ENCODE peak calls at places on chromosomes 13 and 19, in nine cellular contexts. One of them, this sample, is unnamed.

GRCh38 chr19:12884926-12885748 is 1.9 kb downstream of the KLF1 start:
- DNase-seq in WTC11: peak; percentile 99
- DNase-seq in breast epithelium: peak; percentile 87
- DNase-seq in A549: peak; percentile 54
- DNase-seq in AG04450: no peak
- DNase-seq in BJ: no peak
- DNase-seq in Peyer's patch: peak; percentile 89
- DNase-seq in fibroblast of mammary gland: peak; percentile 46
- DNase-seq in NB4: peak; percentile 82
- DNase-seq in this sample: peak; percentile 80

GRCh38 chr19:54418930-54419800 is 3.9 kb downstream of the TTYH1 start:
- DNase-seq in Peyer's patch: no peak
- DNase-seq in fibroblast of mammary gland: no peak
- DNase-seq in WTC11: no peak
- DNase-seq in A549: no peak
- DNase-seq in NB4: no peak
- DNase-seq in breast epithelium: no peak
- DNase-seq in AG04450: no peak
- DNase-seq in BJ: no peak
- DNase-seq in this sample: no peak

GRCh38 chr13:83940742-83941141 is 58.5 kb upstream of the SLITRK1 start:
- DNase-seq in WTC11: no peak
- DNase-seq in AG04450: no peak
- DNase-seq in BJ: no peak
- DNase-seq in fibroblast of mammary gland: peak; percentile 57
- DNase-seq in breast epithelium: no peak
- DNase-seq in A549: no peak
- DNase-seq in NB4: no peak
- DNase-seq in Peyer's patch: no peak
- DNase-seq in this sample: no peak

GRCh38 chr13:20191902-20192469 is 752 bp downstream of the GJB2 start:
- DNase-seq in WTC11: peak; percentile 53
- DNase-seq in A549: no peak
- DNase-seq in NB4: peak; percentile 54
- DNase-seq in AG04450: no peak
- DNase-seq in fibroblast of mammary gland: peak; percentile 32
- DNase-seq in breast epithelium: no peak
- DNase-seq in BJ: no peak
- DNase-seq in Peyer's patch: no peak
- DNase-seq in this sample: peak; percentile 39

GRCh38 chr19:12840091-12841079 is 2.1 kb downstream of the MAST1 start:
- DNase-seq in fibroblast of mammary gland: peak; percentile 74
- DNase-seq in BJ: peak; percentile 25
- DNase-seq in NB4: peak; percentile 49
- DNase-seq in WTC11: peak; percentile 100
- DNase-seq in breast epithelium: no peak
- DNase-seq in AG04450: no peak
- DNase-seq in Peyer's patch: no peak
- DNase-seq in A549: no peak
- DNase-seq in this sample: peak; percentile 69

GRCh38 chr13:26494591-26494990 is 62.9 kb upstream of the WASF3 start:
- DNase-seq in NB4: no peak
- DNase-seq in AG04450: no peak
- DNase-seq in BJ: no peak
- DNase-seq in breast epithelium: no peak
- DNase-seq in fibroblast of mammary gland: no peak
- DNase-seq in A549: no peak
- DNase-seq in WTC11: no peak
- DNase-seq in Peyer's patch: no peak
- DNase-seq in this sample: no peak

GRCh38 chr19:18009412-18010066 is 1.6 kb downstream of the ARRDC2 start:
- DNase-seq in A549: no peak
- DNase-seq in breast epithelium: no peak
- DNase-seq in AG04450: no peak
- DNase-seq in WTC11: no peak
- DNase-seq in NB4: peak; percentile 44
- DNase-seq in fibroblast of mammary gland: peak; percentile 33
- DNase-seq in Peyer's patch: no peak
- DNase-seq in BJ: no peak
- DNase-seq in this sample: no peak

GRCh38 chr19:17259118-17259780 is 5.3 kb downstream of the USHBP1 start:
- DNase-seq in A549: no peak
- DNase-seq in breast epithelium: no peak
- DNase-seq in WTC11: no peak
- DNase-seq in fibroblast of mammary gland: no peak
- DNase-seq in NB4: no peak
- DNase-seq in Peyer's patch: no peak
- DNase-seq in AG04450: no peak
- DNase-seq in BJ: no peak
- DNase-seq in this sample: no peak

GRCh38 chr19:11141937-11142527 is 13.6 kb downstream of the SPC24 start:
- DNase-seq in WTC11: no peak
- DNase-seq in breast epithelium: no peak
- DNase-seq in fibroblast of mammary gland: no peak
- DNase-seq in BJ: no peak
- DNase-seq in Peyer's patch: no peak
- DNase-seq in AG04450: no peak
- DNase-seq in A549: no peak
- DNase-seq in NB4: no peak
- DNase-seq in this sample: no peak

GRCh38 chr13:111853766-111854165 is 213.2 kb upstream of the SOX1 start:
- DNase-seq in Peyer's patch: no peak
- DNase-seq in NB4: no peak
- DNase-seq in A549: no peak
- DNase-seq in fibroblast of mammary gland: no peak
- DNase-seq in WTC11: no peak
- DNase-seq in AG04450: no peak
- DNase-seq in breast epithelium: no peak
- DNase-seq in BJ: no peak
- DNase-seq in this sample: no peak

DNA sequence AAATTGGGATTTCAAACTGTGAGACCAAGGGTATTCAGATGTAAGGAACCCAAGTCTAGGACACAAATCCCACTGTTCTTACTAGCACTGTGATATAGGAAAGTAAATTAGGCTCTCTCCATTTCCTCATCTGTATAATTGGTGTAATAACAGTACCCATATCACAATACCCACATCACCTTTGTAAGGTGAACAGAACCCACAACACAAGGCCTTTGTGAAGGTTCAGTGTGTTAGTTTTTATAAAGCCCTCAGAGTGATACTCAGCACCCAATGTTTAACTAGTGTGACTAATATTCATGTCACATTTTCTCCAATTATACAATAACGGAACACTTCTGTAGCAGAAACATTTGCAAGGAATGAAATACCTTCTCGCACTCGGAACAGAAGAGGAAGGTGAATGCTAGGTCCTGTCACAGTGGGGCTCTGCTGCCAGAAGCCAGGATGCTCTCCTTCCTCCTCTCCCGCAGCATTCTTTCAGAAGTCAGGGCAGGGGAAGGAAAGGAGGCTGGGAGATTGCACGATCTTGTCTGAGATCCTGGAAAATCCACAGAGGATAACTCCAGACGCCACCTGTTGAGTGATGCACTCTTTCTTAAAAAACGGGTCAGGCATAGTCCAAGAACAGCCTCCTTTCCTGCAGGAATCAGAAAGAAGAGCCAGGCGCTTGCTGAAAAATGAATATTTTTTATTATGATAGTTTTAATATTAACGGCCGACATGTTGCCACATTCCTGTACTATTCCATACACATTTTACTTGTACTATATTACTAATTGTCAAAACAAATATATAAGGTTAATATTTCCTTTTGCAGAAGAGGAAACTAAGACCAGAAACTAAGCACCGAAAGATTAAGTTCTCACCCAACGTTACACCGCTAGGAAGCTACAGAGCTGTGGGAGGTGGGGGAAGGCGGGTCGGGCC is 762 bp downstream of the ZNF45 start:
- DNase-seq in Peyer's patch: no peak
- DNase-seq in BJ: no peak
- DNase-seq in NB4: peak; percentile 11
- DNase-seq in A549: peak; percentile 17
- DNase-seq in breast epithelium: no peak
- DNase-seq in AG04450: no peak
- DNase-seq in fibroblast of mammary gland: peak; percentile 16
- DNase-seq in WTC11: no peak
- DNase-seq in this sample: peak; percentile 16
- TF ChIP-seq CTCF in Peyer's patch: no peak
- TF ChIP-seq CTCF in BJ: no peak
- TF ChIP-seq CTCF in NB4: no peak
- TF ChIP-seq CTCF in A549: no peak
- TF ChIP-seq CTCF in breast epithelium: no peak
- TF ChIP-seq CTCF in AG04450: peak; percentile 22
- TF ChIP-seq CTCF in fibroblast of mammary gland: no peak
- TF ChIP-seq CTCF in WTC11: no peak
- TF ChIP-seq CTCF in this sample: no peak

GRCh38 chr13:48876289-48876688 is 99.4 kb upstream of the FNDC3A start:
- DNase-seq in breast epithelium: no peak
- DNase-seq in fibroblast of mammary gland: no peak
- DNase-seq in A549: no peak
- DNase-seq in WTC11: no peak
- DNase-seq in BJ: no peak
- DNase-seq in NB4: no peak
- DNase-seq in AG04450: no peak
- DNase-seq in Peyer's patch: no peak
- DNase-seq in this sample: no peak

GRCh38 chr13:48874165-48874564 is 101.5 kb upstream of the FNDC3A start:
- DNase-seq in breast epithelium: no peak
- DNase-seq in WTC11: no peak
- DNase-seq in BJ: no peak
- DNase-seq in A549: no peak
- DNase-seq in NB4: no peak
- DNase-seq in fibroblast of mammary gland: no peak
- DNase-seq in AG04450: no peak
- DNase-seq in Peyer's patch: no peak
- DNase-seq in this sample: no peak

GRCh38 chr13:48875071-48875470 is 100.6 kb upstream of the FNDC3A start:
- DNase-seq in fibroblast of mammary gland: no peak
- DNase-seq in breast epithelium: no peak
- DNase-seq in AG04450: no peak
- DNase-seq in BJ: no peak
- DNase-seq in NB4: no peak
- DNase-seq in A549: no peak
- DNase-seq in WTC11: no peak
- DNase-seq in Peyer's patch: no peak
- DNase-seq in this sample: no peak

GRCh38 chr13:48873081-48873480 is 102.6 kb upstream of the FNDC3A start:
- DNase-seq in BJ: no peak
- DNase-seq in AG04450: no peak
- DNase-seq in breast epithelium: no peak
- DNase-seq in A549: no peak
- DNase-seq in fibroblast of mammary gland: no peak
- DNase-seq in WTC11: no peak
- DNase-seq in Peyer's patch: no peak
- DNase-seq in NB4: no peak
- DNase-seq in this sample: no peak

DNA sequence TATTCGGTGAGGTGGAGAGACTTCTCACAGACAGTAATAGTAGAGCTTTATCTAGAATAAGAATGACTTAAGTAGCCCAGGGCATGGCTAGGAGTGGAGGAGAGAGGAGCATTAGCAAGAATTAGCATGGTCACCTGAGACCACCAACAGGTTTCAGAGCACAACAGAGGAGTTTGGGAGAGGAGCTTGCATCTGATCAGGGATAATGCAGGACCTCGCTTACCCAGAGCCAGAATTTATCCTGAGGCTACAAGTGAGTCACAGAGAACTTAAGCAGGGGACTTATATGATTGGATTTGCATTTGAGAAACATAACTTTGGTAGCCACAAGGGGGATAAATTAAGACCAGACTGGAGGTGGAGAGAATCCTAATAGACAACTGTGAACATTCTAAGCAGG is 102.1 kb upstream of the FNDC3A start:
- DNase-seq in Peyer's patch: no peak
- DNase-seq in A549: no peak
- DNase-seq in AG04450: no peak
- DNase-seq in WTC11: peak; percentile 23
- DNase-seq in BJ: no peak
- DNase-seq in fibroblast of mammary gland: peak; percentile 61
- DNase-seq in NB4: no peak
- DNase-seq in breast epithelium: no peak
- DNase-seq in this sample: no peak
- TF ChIP-seq CTCF in Peyer's patch: no peak
- TF ChIP-seq CTCF in A549: no peak
- TF ChIP-seq CTCF in AG04450: peak; percentile 20
- TF ChIP-seq CTCF in WTC11: no peak
- TF ChIP-seq CTCF in BJ: peak; percentile 22
- TF ChIP-seq CTCF in fibroblast of mammary gland: peak; percentile 23
- TF ChIP-seq CTCF in NB4: no peak
- TF ChIP-seq CTCF in breast epithelium: no peak
- TF ChIP-seq CTCF in this sample: no peak

DNA sequence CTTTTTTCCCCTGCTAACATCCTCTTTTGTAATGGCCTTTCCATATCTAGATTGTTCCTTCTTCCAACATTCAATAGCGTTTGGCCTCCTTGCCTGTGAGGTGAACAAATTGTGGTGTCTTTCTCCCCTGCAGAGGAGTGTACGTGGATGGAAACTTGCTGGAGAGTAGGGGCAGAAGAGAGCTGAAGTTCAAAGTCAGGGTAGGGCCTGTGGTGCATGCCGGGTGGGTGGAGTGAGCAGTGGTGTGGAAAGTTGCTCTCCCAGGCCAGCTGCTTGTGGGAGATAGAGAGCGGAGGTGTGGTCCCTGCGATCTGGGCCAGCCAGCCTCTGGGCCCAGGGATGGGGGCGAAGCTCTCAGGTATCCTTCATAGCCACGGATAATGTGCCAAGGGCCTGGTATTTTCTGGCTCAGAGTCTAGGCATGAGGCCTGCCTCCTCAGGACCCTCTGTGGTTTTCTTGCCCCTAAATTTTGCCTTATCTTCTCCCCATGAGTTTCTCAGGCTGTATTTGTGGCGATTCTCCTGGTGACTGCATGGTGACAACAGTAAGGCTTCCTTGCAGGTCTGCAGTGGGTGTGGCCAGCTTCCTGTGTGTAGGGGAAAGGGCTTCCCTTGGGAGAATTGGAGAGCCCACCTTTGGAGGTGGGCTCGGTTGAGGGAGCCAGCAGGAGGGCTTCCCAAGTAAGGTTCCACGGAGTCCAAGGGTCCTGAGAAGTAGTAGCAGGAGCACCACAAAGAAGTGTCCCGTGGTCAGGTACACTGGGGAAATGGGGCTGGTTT is 6.7 kb downstream of the RGCC start:
- DNase-seq in NB4: no peak
- DNase-seq in AG04450: no peak
- DNase-seq in A549: no peak
- DNase-seq in breast epithelium: no peak
- DNase-seq in BJ: no peak
- DNase-seq in fibroblast of mammary gland: no peak
- DNase-seq in WTC11: no peak
- DNase-seq in Peyer's patch: peak; percentile 65
- DNase-seq in this sample: peak; percentile 73
- TF ChIP-seq CTCF in NB4: no peak
- TF ChIP-seq CTCF in AG04450: no peak
- TF ChIP-seq CTCF in A549: no peak
- TF ChIP-seq CTCF in breast epithelium: no peak
- TF ChIP-seq CTCF in BJ: no peak
- TF ChIP-seq CTCF in fibroblast of mammary gland: no peak
- TF ChIP-seq CTCF in WTC11: no peak
- TF ChIP-seq CTCF in Peyer's patch: no peak
- TF ChIP-seq CTCF in this sample: no peak

GRCh38 chr13:36850790-36851438 is 31.9 kb downstream of the RFXAP start:
- DNase-seq in AG04450: no peak
- DNase-seq in WTC11: peak; percentile 74
- DNase-seq in NB4: peak; percentile 67
- DNase-seq in A549: no peak
- DNase-seq in Peyer's patch: no peak
- DNase-seq in fibroblast of mammary gland: peak; percentile 18
- DNase-seq in BJ: no peak
- DNase-seq in breast epithelium: no peak
- DNase-seq in this sample: no peak
- TF ChIP-seq CTCF in AG04450: peak; percentile 33
- TF ChIP-seq CTCF in WTC11: peak; percentile 45
- TF ChIP-seq CTCF in NB4: peak; percentile 60
- TF ChIP-seq CTCF in A549: no peak
- TF ChIP-seq CTCF in Peyer's patch: no peak
- TF ChIP-seq CTCF in fibroblast of mammary gland: peak; percentile 28
- TF ChIP-seq CTCF in BJ: peak; percentile 31
- TF ChIP-seq CTCF in breast epithelium: no peak
- TF ChIP-seq CTCF in this sample: no peak